ENCODE peak calls at places on chromosome 16, in eight cellular contexts. V is cardiac muscle cell; L is T1000; H is GM03348; Z is activated T-helper 2 cell treated with anti-CD3 and anti-CD28 coated beads, Interferon-gamma antibody, Interleukin-2, Interleukin-4, amounts not matched to agents 10 μg/mL and 5 μg/mL and 100 μg/mL, durations not matched to agents 14 hours and 24 hours and 36 hours; G is CD8-positive, alpha-beta T cell; E is lower lobe of right lung; M is stimulated activated naive CD8-positive, alpha-beta T cell treated with anti-CD3 and anti-CD28 coated beads, Interleukin-15, Interleukin-2, amounts not matched to agents 100 U/mL and 50 U/mL, for 24 hours. N is an unnamed sample.

GRCh38 chr16:2147378-2147777 is 1.0 kb upstream of the RAB26 start:
- DNase-seq in E (peak), L (no peak), V (no peak), H (no peak), G (no peak), Z (no peak), M (no peak), N (no peak)

GRCh38 chr16:27436065-27436464 is 34.1 kb downstream of the IL21R start:
- DNase-seq in E (no peak), L (no peak), M (no peak), V (no peak), H (no peak), Z (no peak), G (peak), N (no peak)

GRCh38 chr16:29775742-29776408 is 2.2 kb upstream of the ZG16 start:
- DNase-seq in V (peak), M (no peak), G (no peak), H (peak), L (no peak), Z (no peak), E (no peak), N (no peak)

GRCh38 chr16:10150906-10151305 is 31.3 kb downstream of the GRIN2A start:
- DNase-seq in G (no peak), M (no peak), E (no peak), V (no peak), Z (no peak), H (no peak), L (no peak), N (no peak)

GRCh38 chr16:49557070-49557446 is 183.5 kb downstream of the C16orf78 start:
- DNase-seq in G (no peak), M (no peak), V (no peak), L (no peak), H (no peak), Z (no peak), E (no peak), N (no peak)

GRCh38 chr16:86221085-86221484 is 289.2 kb upstream of the FOXF1 start:
- DNase-seq in V (no peak), L (no peak), H (no peak), M (no peak), E (no peak), Z (no peak), G (no peak), N (no peak)

GRCh38 chr16:49464093-49464492 is 90.5 kb downstream of the C16orf78 start:
- DNase-seq in G (no peak), L (no peak), E (no peak), V (no peak), M (no peak), H (no peak), Z (no peak), N (no peak)

GRCh38 chr16:85120006-85120340 is 7.7 kb upstream of the CIBAR2 start:
- DNase-seq in G (no peak), Z (no peak), V (no peak), L (no peak), H (no peak), M (no peak), E (no peak), N (no peak)

GRCh38 chr16:85733155-85733838 is 17.6 kb downstream of the C16orf74 start:
- DNase-seq in G (no peak), M (no peak), V (peak), L (no peak), H (no peak), E (no peak), Z (no peak), N (peak)